ENCODE peak calls at places on chromosome 6, in six cellular contexts. G is stimulated activated CD4-positive, alpha-beta T cell treated with anti-CD3 and anti-CD28 coated beads, Interleukin-4, amount 100 ng/mL, for 4 hours; R is endothelial cell; I is colonic mucosa; Y is A172; A is NCI-H2081. Q is an unnamed sample.

GRCh38 chr6:74568851-74569250 is 637.0 kb downstream of the COL12A1 start:
- DNase-seq in G (no peak), R (no peak), I (no peak), Y (no peak), A (no peak), Q (no peak)

GRCh38 chr6:11428895-11429294 is 108.7 kb upstream of the TMEM170B start:
- DNase-seq in G (no peak), R (no peak), I (no peak), Y (peak; percentile 67), A (no peak), Q (no peak)

GRCh38 chr6:39453236-39453635 is 130.7 kb upstream of the KCNK16 start:
- DNase-seq in G (no peak), R (no peak), I (no peak), Y (peak; percentile 23), A (no peak), Q (no peak)

GRCh38 chr6:169161572-169162167 is 92.0 kb downstream of the THBS2 start:
- DNase-seq in G (no peak), R (no peak), I (no peak), Y (no peak), A (no peak), Q (no peak)

GRCh38 chr6:89278956-89279355 is 36.1 kb downstream of the GABRR2 start:
- DNase-seq in G (no peak), R (no peak), I (no peak), Y (no peak), A (no peak), Q (no peak)

GRCh38 chr6:81326856-81327561 is 425.5 kb downstream of the TENT5A start:
- DNase-seq in G (no peak), R (no peak), I (no peak), Y (no peak), A (no peak), Q (no peak)

GRCh38 chr6:134722996-134723871 is 226.7 kb downstream of the ALDH8A1 start:
- DNase-seq in G (no peak), R (no peak), I (no peak), Y (peak; percentile 59), A (peak; percentile 18), Q (no peak)

GRCh38 chr6:31572041-31572911 is at the start of gene LTA:
- DNase-seq in G (peak; percentile 82), R (no peak), I (no peak), Y (no peak), A (no peak), Q (no peak)

GRCh38 chr6:129710722-129711631 is 1.0 kb upstream of the ARHGAP18 start:
- DNase-seq in G (no peak), R (no peak), I (no peak), Y (no peak), A (no peak), Q (no peak)

GRCh38 chr6:139030539-139030938 is 2.0 kb downstream of the ABRACL start:
- DNase-seq in G (no peak), R (no peak), I (no peak), Y (no peak), A (no peak), Q (no peak)

GRCh38 chr6:36285187-36285612 is 15.3 kb downstream of the PNPLA1 start:
- DNase-seq in G (no peak), R (no peak), I (no peak), Y (no peak), A (no peak), Q (no peak)

GRCh38 chr6:25027221-25027916 is 91.6 kb upstream of the RIPOR2 start:
- DNase-seq in G (peak; percentile 75), R (no peak), I (peak; percentile 29), Y (no peak), A (no peak), Q (no peak)